ENCODE peak calls at places on chromosomes 4 and X, in seven cellular contexts. Q, E, O, R, L, S and M are unnamed samples.

GRCh38 chr4:39565925-39566630 is 38.8 kb upstream of the UGDH start:
- DNase-seq in Q (no peak), E (peak; percentile 96), O (peak; percentile 69), R (peak; percentile 94), L (no peak), S (no peak), M (no peak)

GRCh38 chr4:126265880-126266279 is 951.1 kb downstream of the FAT4 start:
- DNase-seq in Q (no peak), E (peak; percentile 15), O (no peak), R (peak; percentile 65), L (no peak), S (no peak), M (no peak)

GRCh38 chr4:139740531-139741041 is 75.0 kb downstream of the MGST2 start:
- DNase-seq in Q (peak; percentile 71), E (peak; percentile 97), O (peak; percentile 97), R (peak; percentile 94), L (peak; percentile 71), S (peak; percentile 39), M (peak; percentile 53)

GRCh38 chr4:3248811-3249661 is at the start of gene MSANTD1:
- DNase-seq in Q (no peak), E (peak; percentile 60), O (peak; percentile 50), R (peak; percentile 68), L (no peak), S (no peak), M (no peak)

GRCh38 chr4:84691170-84691691 is 108.3 kb downstream of the CDS1 start:
- DNase-seq in Q (no peak), E (peak; percentile 94), O (peak; percentile 93), R (peak; percentile 94), L (no peak), S (no peak), M (no peak)

GRCh38 chr4:6354119-6354518 is 84.5 kb downstream of the WFS1 start:
- DNase-seq in Q (no peak), E (no peak), O (no peak), R (no peak), L (no peak), S (no peak), M (no peak)

GRCh38 chr4:15689540-15689939 is 7.9 kb downstream of the FAM200B start:
- DNase-seq in Q (no peak), E (peak; percentile 48), O (peak; percentile 49), R (peak; percentile 37), L (no peak), S (no peak), M (no peak)

GRCh38 chr4:20217951-20218350 is 33.8 kb upstream of the SLIT2 start:
- DNase-seq in Q (no peak), E (no peak), O (no peak), R (no peak), L (no peak), S (no peak), M (no peak)

GRCh38 chr4:157014621-157015591 is 43.3 kb upstream of the PDGFC start:
- DNase-seq in Q (no peak), E (peak; percentile 96), O (peak; percentile 92), R (peak; percentile 86), L (no peak), S (no peak), M (no peak)

GRCh38 chr4:76753814-76754213 is 144.1 kb downstream of the SOWAHB start:
- DNase-seq in Q (no peak), E (peak; percentile 98), O (peak; percentile 86), R (peak; percentile 91), L (no peak), S (no peak), M (no peak)

GRCh38 chr4:154485127-154485773 is 6.3 kb downstream of the DCHS2 start:
- DNase-seq in Q (no peak), E (no peak), O (no peak), R (no peak), L (no peak), S (no peak), M (no peak)

GRCh38 chrX:17725176-17725575 is 12.1 kb upstream of the SCML1 start:
- DNase-seq in Q (no peak), E (no peak), O (peak; percentile 3), R (no peak), L (no peak), S (no peak), M (no peak)

GRCh38 chr4:122341906-122342305 is 36.9 kb upstream of the ADAD1 start:
- DNase-seq in Q (no peak), E (peak; percentile 87), O (peak; percentile 84), R (peak; percentile 91), L (no peak), S (no peak), M (no peak)

GRCh38 chr4:75015627-75016026 is 82.7 kb downstream of the PARM1 start:
- DNase-seq in Q (no peak), E (no peak), O (no peak), R (no peak), L (no peak), S (no peak), M (peak; percentile 90)

GRCh38 chrX:47156611-47157520 is 11.8 kb downstream of the RBM10 start:
- DNase-seq in Q (peak; percentile 72), E (no peak), O (no peak), R (no peak), L (no peak), S (no peak), M (no peak)

GRCh38 chr4:15779336-15779735 is 1.2 kb downstream of the CD38 start:
- DNase-seq in Q (peak; percentile 69), E (peak; percentile 53), O (peak; percentile 87), R (peak; percentile 74), L (no peak), S (peak; percentile 33), M (peak; percentile 40)

GRCh38 chr4:128322311-128322710 is 34.7 kb upstream of the PGRMC2 start:
- DNase-seq in Q (no peak), E (peak; percentile 28), O (no peak), R (peak; percentile 30), L (no peak), S (no peak), M (no peak)

GRCh38 chr4:99586322-99586721 is 11.7 kb downstream of the MTTP start:
- DNase-seq in Q (no peak), E (no peak), O (no peak), R (no peak), L (no peak), S (no peak), M (no peak)

GRCh38 chr4:53477038-53477565 is 99.7 kb downstream of the FIP1L1 start:
- DNase-seq in Q (no peak), E (peak; percentile 62), O (no peak), R (no peak), L (no peak), S (no peak), M (no peak)

DNA sequence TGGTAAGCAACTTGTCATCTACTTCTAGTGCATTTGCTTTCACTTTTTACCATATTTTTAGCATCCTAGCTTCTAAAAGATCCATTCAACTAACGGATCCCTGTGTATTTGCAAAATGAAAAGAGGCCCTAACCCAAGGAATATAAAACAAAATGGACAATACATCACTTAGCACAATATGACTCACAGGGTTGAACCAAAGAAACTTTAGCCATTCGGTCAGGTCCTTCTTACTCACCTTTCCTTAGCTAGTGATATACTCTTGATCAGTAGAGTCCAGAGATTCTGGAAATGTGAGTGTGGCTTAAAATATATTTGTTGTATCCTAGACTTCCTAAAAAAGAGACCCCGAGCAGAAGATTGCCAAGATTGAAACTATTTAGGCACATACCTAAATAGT is 19.5 kb downstream of the TMPRSS11E start:
- DNase-seq in Q (no peak), E (no peak), O (no peak), R (peak; percentile 55), L (no peak), S (no peak), M (no peak)
- H3K4me1 ChIP-seq in Q (no peaks in the 10 kb centered on the region), E (peaks cover 4% of the 10 kb centered on the region), O (no peaks in the 10 kb centered on the region), R (peaks cover 39% of the 10 kb centered on the region), L (no peaks in the 10 kb centered on the region), S (no peaks in the 10 kb centered on the region), M (no peaks in the 10 kb centered on the region)

GRCh38 chr4:174107749-174108354 is 175.6 kb downstream of the FBXO8 start:
- DNase-seq in Q (no peak), E (no peak), O (peak; percentile 86), R (no peak), L (no peak), S (no peak), M (no peak)

GRCh38 chr4:174116021-174116420 is 167.4 kb downstream of the FBXO8 start:
- DNase-seq in Q (no peak), E (no peak), O (no peak), R (no peak), L (no peak), S (no peak), M (no peak)

GRCh38 chr4:174110180-174110579 is 173.3 kb downstream of the FBXO8 start:
- DNase-seq in Q (no peak), E (no peak), O (no peak), R (no peak), L (no peak), S (no peak), M (no peak)

DNA sequence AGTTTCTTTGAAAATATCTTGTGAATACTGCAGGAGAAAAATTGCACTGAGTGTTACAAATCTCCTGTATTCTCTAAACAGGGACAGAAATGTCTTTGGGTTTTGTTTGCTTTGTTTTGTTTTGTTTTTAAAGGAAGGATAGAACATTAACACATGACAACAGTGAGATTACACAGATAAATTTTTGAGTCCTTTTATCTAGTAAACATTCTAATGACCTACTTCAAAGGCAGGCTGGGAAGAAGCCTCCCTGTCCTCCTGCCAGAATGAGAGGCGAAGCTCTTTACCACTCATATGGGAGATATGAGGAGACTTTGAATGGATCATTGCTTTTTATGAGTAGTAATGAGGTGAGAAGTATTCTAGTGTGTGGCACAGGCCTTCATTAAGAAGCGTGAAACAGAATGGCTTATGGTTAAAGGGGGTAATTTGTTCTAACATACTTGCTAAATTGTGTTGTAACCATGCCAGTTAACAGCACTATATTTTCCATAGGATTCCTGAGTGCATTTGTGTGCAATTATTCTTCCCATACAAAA is 172.0 kb downstream of the FBXO8 start:
- DNase-seq in Q (no peak), E (no peak), O (no peak), R (no peak), L (no peak), S (no peak), M (no peak)
- H3K27ac ChIP-seq in Q (no peak overlapping the region), E (no peak overlapping the region), O (no peak overlapping the region), R (no peak overlapping the region), L (no peak overlapping the region), S (peak overlapping the region; percentile 34), M (no peak overlapping the region)

DNA sequence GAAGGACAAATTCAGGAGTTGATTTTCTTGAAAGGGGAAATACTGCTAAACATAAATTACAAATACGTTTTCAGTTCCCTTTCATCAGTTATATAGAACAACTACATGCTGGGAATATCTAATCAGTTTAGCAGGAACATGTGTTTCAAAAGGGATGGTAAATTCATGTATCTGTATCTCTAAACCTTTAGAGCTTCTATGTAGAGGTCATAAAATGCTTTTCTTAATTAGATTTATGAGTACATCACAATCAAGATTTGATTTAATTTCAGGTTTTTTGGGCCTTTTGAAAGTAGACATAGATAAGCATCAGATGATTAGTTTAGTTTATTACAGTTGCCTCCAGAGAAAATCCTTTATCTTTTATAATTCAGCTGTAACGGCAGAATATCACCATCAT is 12.9 kb downstream of the PDLIM3 start:
- DNase-seq in Q (no peak), E (no peak), O (no peak), R (no peak), L (no peak), S (no peak), M (no peak)
- H3K4me1 ChIP-seq in Q (peaks cover 2% of the 10 kb centered on the region), E (peaks cover 2% of the 10 kb centered on the region), O (peaks cover 23% of the 10 kb centered on the region), R (no peaks in the 10 kb centered on the region), L (peaks cover 3% of the 10 kb centered on the region), S (no peaks in the 10 kb centered on the region), M (peaks cover 34% of the 10 kb centered on the region)

DNA sequence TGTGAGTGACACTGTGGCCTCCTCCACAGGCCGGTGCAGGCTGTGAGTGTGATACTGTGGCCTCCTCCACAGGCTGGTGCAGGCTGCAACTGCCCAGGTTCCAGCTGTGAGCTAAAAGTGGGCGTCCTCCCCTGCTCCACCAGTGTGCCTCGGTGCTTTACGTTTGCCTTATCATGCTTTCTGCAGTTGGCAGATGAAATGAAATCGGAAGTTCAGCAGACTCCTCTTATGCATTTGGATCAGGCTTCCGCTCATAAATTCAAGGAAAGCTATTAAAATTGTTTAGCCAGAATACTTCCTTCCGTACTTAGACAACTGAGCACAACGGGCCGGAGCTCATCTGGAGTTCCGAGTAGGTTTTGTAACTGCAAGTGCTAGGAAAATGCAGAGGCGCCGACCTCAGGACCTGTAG is 12.0 kb downstream of the CYP4V2 start:
- DNase-seq in Q (no peak), E (peak; percentile 12), O (peak; percentile 43), R (no peak), L (no peak), S (no peak), M (no peak)
- H3K27ac ChIP-seq in Q (no peak overlapping the region), E (no peak overlapping the region), O (no peak overlapping the region), R (no peak overlapping the region), L (no peak overlapping the region), S (peak overlapping the region; percentile 11), M (no peak overlapping the region)